ENCODE peak calls at places on chromosomes 12 and 14, in nine cellular contexts. S is GM13976, K is cardiac muscle cell, M is AG04449, N is left ventricle myocardium inferior, O is fibroblast of mammary gland, I is psoas muscle, T is upper lobe of right lung, A is AG10803. F is an unnamed sample.

GRCh38 chr12:50285253-50285652 is 1.9 kb upstream of the LIMA1 start:
- DNase-seq in N (no peak), M (no peak), T (no peak), A (no peak), I (no peak), K (no peak), O (no peak), S (no peak), F (no peak)

GRCh38 chr14:92940543-92940942 is 17.6 kb downstream of the CHGA start:
- DNase-seq in M (no peak), N (no peak), K (no peak), A (no peak), O (no peak), S (no peak), I (no peak), T (no peak), F (no peak)

GRCh38 chr12:41190360-41190759 is 2.2 kb downstream of the PDZRN4 start:
- DNase-seq in I (no peak), S (no peak), A (no peak), N (no peak), K (peak), O (peak), M (no peak), T (no peak), F (peak)

GRCh38 chr12:64476844-64477243 is 24.9 kb downstream of the TBK1 start:
- DNase-seq in A (no peak), T (no peak), N (no peak), K (no peak), S (no peak), I (no peak), O (no peak), M (no peak), F (no peak)

GRCh38 chr12:10722502-10722904 is 620 bp downstream of the YBX3 start:
- DNase-seq in M (no peak), S (peak), K (peak), N (peak), A (peak), I (peak), O (peak), T (peak), F (peak)

GRCh38 chr14:101937926-101938767 is 26.2 kb upstream of the DYNC1H1 start:
- DNase-seq in O (no peak), M (no peak), A (no peak), K (no peak), I (peak), N (no peak), S (no peak), T (peak), F (no peak)

GRCh38 chr12:111425655-111426054 is 19.9 kb downstream of the SH2B3 start:
- DNase-seq in I (no peak), N (no peak), S (no peak), K (no peak), T (no peak), A (no peak), O (no peak), M (no peak), F (no peak)

GRCh38 chr12:80374615-80375014 is 69.4 kb upstream of the PTPRQ start:
- DNase-seq in M (no peak), A (no peak), S (no peak), N (no peak), T (no peak), I (no peak), K (no peak), O (no peak), F (no peak)

GRCh38 chr14:44981198-44981597 is 19.2 kb downstream of the TOGARAM1 start:
- DNase-seq in K (no peak), O (no peak), M (no peak), S (no peak), T (no peak), I (no peak), N (no peak), A (no peak), F (no peak)

GRCh38 chr12:32612658-32613614 is 66.2 kb upstream of the DNM1L start:
- DNase-seq in T (no peak), S (no peak), M (no peak), O (no peak), A (no peak), I (no peak), N (no peak), K (no peak), F (no peak)

GRCh38 chr12:9051156-9051545 is 61.8 kb downstream of the KLRG1 start:
- DNase-seq in N (no peak), I (no peak), T (no peak), O (no peak), A (no peak), M (no peak), S (no peak), K (no peak), F (no peak)

GRCh38 chr12:109036975-109037374 is 15.4 kb upstream of the USP30 start:
- DNase-seq in N (no peak), A (no peak), O (no peak), S (no peak), K (no peak), T (no peak), M (no peak), I (no peak), F (no peak)

GRCh38 chr12:117809509-117809908 is 159.3 kb downstream of the KSR2 start:
- DNase-seq in T (no peak), I (no peak), M (no peak), A (no peak), S (no peak), O (no peak), K (no peak), N (no peak), F (no peak)

GRCh38 chr12:118259079-118259478 is 113.6 kb downstream of the TAOK3 start:
- DNase-seq in T (no peak), N (no peak), A (no peak), I (no peak), M (no peak), S (no peak), O (peak), K (no peak), F (no peak)

GRCh38 chr12:116806845-116807440 is 68.8 kb downstream of the RNFT2 start:
- DNase-seq in A (no peak), O (no peak), S (no peak), K (no peak), I (no peak), M (no peak), T (no peak), N (no peak), F (no peak)

GRCh38 chr14:51093371-51094281 is 1.3 kb downstream of the TRIM9 start:
- DNase-seq in M (no peak), I (no peak), N (peak), A (no peak), O (no peak), T (no peak), S (peak), K (peak), F (peak)

GRCh38 chr12:39239484-39240143 is 203.3 kb downstream of the KIF21A start:
- DNase-seq in A (no peak), M (no peak), O (no peak), K (no peak), N (no peak), T (no peak), S (no peak), I (no peak), F (no peak)

GRCh38 chr12:117587646-117588287 is 226.3 kb upstream of the NOS1 start:
- DNase-seq in N (peak), M (no peak), T (peak), A (peak), K (peak), I (peak), O (no peak), S (peak), F (peak)

GRCh38 chr14:101849125-101849524 is 87.6 kb downstream of the PPP2R5C start:
- DNase-seq in A (no peak), M (no peak), N (peak), O (no peak), S (no peak), T (no peak), I (no peak), K (peak), F (peak)

GRCh38 chr12:92130999-92131398 is 14.6 kb downstream of the BTG1 start:
- DNase-seq in N (no peak), K (no peak), M (no peak), T (no peak), I (no peak), S (no peak), A (no peak), O (no peak), F (no peak)

GRCh38 chr12:132066749-132067148 is 77.4 kb downstream of the DDX51 start:
- DNase-seq in A (no peak), I (no peak), M (no peak), K (no peak), O (no peak), T (no peak), N (no peak), S (no peak), F (no peak)

GRCh38 chr12:29072631-29073030 is 76.4 kb upstream of the FAR2 start:
- DNase-seq in M (no peak), I (no peak), T (no peak), N (no peak), S (no peak), O (no peak), K (no peak), A (no peak), F (no peak)

GRCh38 chr14:75822522-75823288 is 159.1 kb downstream of the TGFB3 start:
- DNase-seq in I (no peak), S (no peak), N (no peak), A (peak), M (no peak), O (peak), K (no peak), T (no peak), F (no peak)

GRCh38 chr12:30874455-30875313 is 51.9 kb upstream of the TSPAN11 start:
- DNase-seq in S (no peak), N (peak), K (no peak), A (no peak), O (no peak), I (no peak), M (no peak), T (no peak), F (no peak)

GRCh38 chr12:87405918-87406317 is 623.3 kb downstream of the C12orf50 start:
- DNase-seq in A (no peak), I (no peak), O (no peak), S (no peak), T (no peak), M (no peak), K (no peak), N (no peak), F (no peak)

GRCh38 chr12:108861878-108862587 is 4.7 kb upstream of the SSH1 start:
- DNase-seq in N (peak), A (no peak), K (no peak), I (no peak), T (no peak), S (peak), O (no peak), M (no peak), F (peak)

GRCh38 chr12:57864811-57865751 is 18.6 kb upstream of the CTDSP2 start:
- DNase-seq in M (no peak), N (peak), O (peak), A (peak), T (peak), I (peak), S (peak), K (peak), F (peak)

GRCh38 chr14:20631023-20631820 is 10.3 kb downstream of the OR6S1 start:
- DNase-seq in K (peak), M (no peak), N (no peak), I (no peak), O (peak), T (no peak), A (peak), S (no peak), F (no peak)

GRCh38 chr14:22099942-22100763 is 426.5 kb upstream of the OR4E1 start:
- DNase-seq in O (peak), S (peak), T (no peak), K (peak), M (no peak), A (peak), I (peak), N (peak), F (peak)

GRCh38 chr14:91061309-91061887 is 957 bp upstream of the RPS6KA5 start:
- DNase-seq in N (no peak), A (no peak), K (peak), M (no peak), I (no peak), O (no peak), S (no peak), T (no peak), F (no peak)

GRCh38 chr12:21169878-21170472 is 39.0 kb downstream of the SLCO1B1 start:
- DNase-seq in S (peak), M (no peak), K (peak), A (peak), I (no peak), N (no peak), O (peak), T (no peak), F (peak)
- TF ChIP-seq CTCF in S (peak), M (peak), K (peak), A (peak), I (peak), N (peak), O (peak), T (peak), F (peak)

GRCh38 chr12:124568431-124569374 is 1.3 kb upstream of the NCOR2 start:
- DNase-seq in S (peak), N (peak), K (peak), T (peak), I (peak), A (peak), O (peak), M (peak), F (peak)
- TF ChIP-seq CTCF in S (peak), N (peak), K (peak), T (peak), I (peak), A (peak), O (peak), M (peak), F (peak)

GRCh38 chr12:89649820-89650219 is 58.8 kb downstream of the ATP2B1 start:
- DNase-seq in O (no peak), I (no peak), M (no peak), T (no peak), N (no peak), S (no peak), K (no peak), A (no peak), F (no peak)
- TF ChIP-seq CTCF in O (no peak), I (no peak), M (no peak), T (no peak), N (no peak), S (no peak), K (no peak), A (no peak), F (no peak)

DNA sequence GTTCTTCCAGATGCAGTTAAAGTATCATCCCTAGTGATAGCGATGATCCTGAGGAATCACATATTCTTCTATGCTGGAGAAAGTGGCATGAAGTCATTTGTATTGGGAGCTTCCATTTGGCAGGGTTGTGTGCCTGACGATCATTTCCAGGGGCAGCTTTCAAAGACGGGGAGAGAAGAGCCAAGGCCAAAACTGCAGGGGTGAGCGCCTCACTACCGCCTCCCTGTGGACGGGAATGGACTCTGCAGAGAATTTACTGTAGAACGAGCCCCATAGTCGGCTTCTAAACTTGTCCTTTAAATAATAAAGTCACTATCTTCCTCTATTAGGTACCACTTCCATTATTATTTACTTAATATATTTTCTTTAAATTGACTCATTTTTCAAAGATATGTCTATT is 555.9 kb upstream of the TMEM132C start:
- DNase-seq in T (no peak), M (no peak), S (no peak), O (no peak), I (no peak), A (no peak), N (no peak), K (no peak), F (no peak)
- TF ChIP-seq CTCF in T (no peak), M (peak), S (no peak), O (peak), I (no peak), A (peak), N (no peak), K (no peak), F (no peak)

GRCh38 chr14:33962016-33962415 is 11.1 kb upstream of the EGLN3 start:
- DNase-seq in S (no peak), N (no peak), K (no peak), T (no peak), M (no peak), A (no peak), O (no peak), I (no peak), F (no peak)

GRCh38 chr14:33967138-33967537 is 16.3 kb upstream of the EGLN3 start:
- DNase-seq in T (no peak), A (no peak), O (no peak), N (no peak), K (no peak), S (no peak), M (no peak), I (no peak), F (no peak)

GRCh38 chr14:33966276-33966675 is 15.4 kb upstream of the EGLN3 start:
- DNase-seq in A (no peak), S (no peak), O (no peak), I (no peak), N (no peak), M (no peak), K (no peak), T (no peak), F (no peak)

GRCh38 chr14:33968722-33969121 is 17.8 kb upstream of the EGLN3 start:
- DNase-seq in O (no peak), K (no peak), N (no peak), M (no peak), T (no peak), S (no peak), A (no peak), I (no peak), F (no peak)

GRCh38 chr14:33964599-33965317 is 13.9 kb upstream of the EGLN3 start:
- DNase-seq in M (no peak), I (no peak), S (no peak), O (no peak), K (no peak), N (no peak), A (no peak), T (no peak), F (no peak)
- TF ChIP-seq CTCF in M (no peak), I (no peak), S (no peak), O (no peak), K (no peak), N (no peak), A (no peak), T (no peak), F (no peak)

GRCh38 chr12:25960176-25960575 is 1.7 kb downstream of the RASSF8 start:
- DNase-seq in N (peak), A (peak), K (peak), T (no peak), I (no peak), M (no peak), S (no peak), O (peak), F (no peak)
- TF ChIP-seq CTCF in N (no peak), A (peak), K (peak), T (peak), I (no peak), M (peak), S (no peak), O (peak), F (no peak)

DNA sequence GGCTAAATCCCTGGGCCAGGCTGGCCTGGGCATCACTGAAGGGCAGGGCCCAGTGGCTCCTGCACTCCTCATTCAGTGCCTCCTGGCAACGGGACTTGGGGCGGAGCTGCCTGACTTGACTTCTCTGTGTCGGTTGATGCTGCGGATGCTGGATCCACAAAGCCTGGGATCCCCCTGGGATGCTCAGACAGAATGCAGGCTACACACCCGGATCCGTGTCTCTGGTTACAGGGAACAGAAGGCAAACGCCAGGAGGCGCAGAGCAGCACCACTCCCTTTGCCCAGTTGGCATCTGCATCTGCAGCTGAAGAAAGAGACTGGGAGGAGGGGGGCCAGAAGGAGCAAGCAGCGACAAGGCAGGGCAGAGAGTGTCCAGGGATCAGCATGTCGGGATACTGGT is 154.5 kb upstream of the FKBP4 start:
- DNase-seq in K (no peak), S (no peak), O (peak), T (no peak), N (no peak), A (peak), I (no peak), M (no peak), F (no peak)
- TF ChIP-seq CTCF in K (peak), S (no peak), O (peak), T (no peak), N (no peak), A (peak), I (peak), M (peak), F (no peak)

GRCh38 chr14:89891055-89891454 is 63.5 kb downstream of the EFCAB11 start:
- DNase-seq in A (no peak), T (no peak), M (no peak), S (no peak), N (no peak), I (no peak), K (no peak), O (no peak), F (no peak)
- TF ChIP-seq CTCF in A (no peak), T (no peak), M (no peak), S (no peak), N (no peak), I (no peak), K (no peak), O (no peak), F (no peak)

GRCh38 chr14:100417466-100417865 is 94.3 kb downstream of the SLC25A47 start:
- DNase-seq in M (peak), K (peak), T (no peak), A (peak), I (peak), S (no peak), N (no peak), O (peak), F (no peak)
- TF ChIP-seq CTCF in M (peak), K (peak), T (peak), A (peak), I (no peak), S (no peak), N (peak), O (peak), F (no peak)

GRCh38 chr12:62986844-62987243 is 51.9 kb upstream of the PPM1H start:
- DNase-seq in T (no peak), M (no peak), S (no peak), N (no peak), K (no peak), O (no peak), A (no peak), I (no peak), F (no peak)
- TF ChIP-seq CTCF in T (no peak), M (no peak), S (no peak), N (no peak), K (no peak), O (no peak), A (no peak), I (no peak), F (no peak)

F was measured in GM20000.